ENCODE peak calls at places on chromosomes 4 and X, in six cellular contexts. S is K562, J is H1, D is HepG2, F is GM12891, T is GM12878. X is an unnamed sample.
A peak's percentile ranks its signal among the peaks of the same experiment; 100 is the strongest.

GRCh38 chrX:79156818-79157217 is 12.3 kb downstream of the GPR174 start:
- DNase-seq in J (no peak), D (no peak), S (no peak), F (no peak), T (no peak), X (no peak)

GRCh38 chr4:4960574-4960973 is 58.7 kb downstream of the CYTL1 start:
- DNase-seq in D (no peak), T (no peak), F (no peak), J (no peak), S (no peak), X (no peak)

GRCh38 chr4:150581206-150581605 is 745 bp upstream of the MAB21L2 start:
- DNase-seq in F (no peak), T (no peak), J (no peak), S (no peak), D (no peak), X (no peak)

GRCh38 chr4:55543858-55544257 is 2.9 kb downstream of the CLOCK start:
- DNase-seq in J (no peak), T (no peak), F (no peak), S (peak; percentile 43), D (no peak), X (no peak)

GRCh38 chr4:152099555-152099954 is 338.7 kb upstream of the GATB start:
- DNase-seq in F (no peak), T (no peak), J (peak; percentile 16), S (no peak), D (no peak), X (no peak)

GRCh38 chr4:182354867-182355266 is 111.7 kb downstream of the TENM3 start:
- DNase-seq in J (no peak), S (no peak), D (no peak), T (no peak), F (no peak), X (no peak)

GRCh38 chr4:91829531-91829930 is 474.2 kb upstream of the GRID2 start:
- DNase-seq in S (no peak), F (no peak), J (no peak), D (no peak), T (no peak), X (no peak)

GRCh38 chr4:169189372-169189771 is 81.4 kb downstream of the SH3RF1 start:
- DNase-seq in F (no peak), T (no peak), J (no peak), S (no peak), D (no peak), X (no peak)

GRCh38 chr4:38023347-38024202 is 63.4 kb downstream of the PTTG2 start:
- DNase-seq in F (no peak), S (no peak), D (no peak), J (no peak), T (no peak), X (no peak)

GRCh38 chr4:40335508-40335860 is 351 bp downstream of the CHRNA9 start:
- DNase-seq in D (no peak), S (no peak), J (no peak), T (no peak), F (no peak), X (no peak)

GRCh38 chrX:100685284-100685996 is 41.4 kb downstream of the SRPX2 start:
- DNase-seq in J (peak; percentile 67), F (no peak), T (peak; percentile 53), D (peak; percentile 62), S (peak; percentile 69), X (peak; percentile 24)

GRCh38 chr4:8468746-8469535 is 28.4 kb downstream of the TRMT44 start:
- DNase-seq in D (peak; percentile 16), T (peak; percentile 5), F (peak; percentile 84), S (peak; percentile 78), J (peak; percentile 92), X (peak; percentile 73)

GRCh38 chr4:65242156-65242846 is 428.0 kb downstream of the EPHA5 start:
- DNase-seq in J (no peak), D (no peak), T (no peak), S (no peak), F (no peak), X (no peak)

GRCh38 chrX:142978130-142978684 is 47.5 kb upstream of the SPANXN4 start:
- DNase-seq in D (no peak), S (no peak), F (no peak), T (peak; percentile 28), J (no peak), X (no peak)

GRCh38 chrX:117522725-117523700 is 593.6 kb downstream of the KLHL13 start:
- DNase-seq in T (no peak), D (no peak), J (no peak), F (no peak), S (no peak), X (no peak)

GRCh38 chr4:23999714-24000113 is 109.9 kb upstream of the PPARGC1A start:
- DNase-seq in J (no peak), F (no peak), T (no peak), D (no peak), S (no peak), X (no peak)

GRCh38 chrX:8868070-8868795 is 67.0 kb upstream of the FAM9A start:
- DNase-seq in T (no peak), F (no peak), J (no peak), S (no peak), D (no peak), X (no peak)

GRCh38 chr4:8688041-8688907 is 95.7 kb downstream of the CPZ start:
- DNase-seq in S (peak; percentile 79), D (no peak), F (no peak), J (peak; percentile 95), T (no peak), X (no peak)

GRCh38 chr4:78204176-78204575 is 147.1 kb downstream of the FRAS1 start:
- DNase-seq in D (no peak), T (no peak), S (no peak), F (no peak), J (no peak), X (no peak)

GRCh38 chr4:127124919-127125318 is 507.8 kb upstream of the INTU start:
- DNase-seq in J (no peak), F (no peak), D (peak; percentile 1), S (no peak), T (no peak), X (no peak)

GRCh38 chr4:108492816-108493595 is 127.4 kb upstream of the RPL34 start:
- DNase-seq in T (no peak), D (peak; percentile 16), F (no peak), J (peak; percentile 79), S (no peak), X (no peak)
- TF ChIP-seq POLR2A in T (no peak), D (no peak), F (no peak), J (no peak), S (no peak), X (no peak)

GRCh38 chrX:133190877-133191738 is 27.0 kb downstream of the TFDP3 start:
- DNase-seq in F (no peak), T (no peak), S (no peak), D (no peak), J (peak; percentile 47), X (no peak)
- TF ChIP-seq TAF1 in F (no peak), T (no peak), S (no peak), D (no peak), J (no peak), X (no peak)

GRCh38 chrX:38859602-38860001 is 58.3 kb downstream of the MID1IP1 start:
- DNase-seq in F (no peak), D (no peak), S (no peak), J (no peak), T (no peak), X (no peak)

GRCh38 chrX:38862100-38862499 is 60.8 kb downstream of the MID1IP1 start:
- DNase-seq in D (no peak), F (no peak), J (no peak), T (no peak), S (no peak), X (no peak)

GRCh38 chrX:38860106-38861013 is 59.1 kb downstream of the MID1IP1 start:
- DNase-seq in S (no peak), T (no peak), F (no peak), J (no peak), D (no peak), X (no peak)

GRCh38 chrX:38864165-38864564 is 62.9 kb downstream of the MID1IP1 start:
- DNase-seq in D (no peak), T (no peak), S (no peak), F (no peak), J (no peak), X (no peak)

GRCh38 chrX:38861489-38861888 is 60.2 kb downstream of the MID1IP1 start:
- DNase-seq in T (no peak), J (no peak), D (no peak), S (no peak), F (no peak), X (no peak)
- TF ChIP-seq POLR2AphosphoS5 in T (no peak), J (no peak), D (no peak), S (no peak), F (no peak), X (no peak)

DNA sequence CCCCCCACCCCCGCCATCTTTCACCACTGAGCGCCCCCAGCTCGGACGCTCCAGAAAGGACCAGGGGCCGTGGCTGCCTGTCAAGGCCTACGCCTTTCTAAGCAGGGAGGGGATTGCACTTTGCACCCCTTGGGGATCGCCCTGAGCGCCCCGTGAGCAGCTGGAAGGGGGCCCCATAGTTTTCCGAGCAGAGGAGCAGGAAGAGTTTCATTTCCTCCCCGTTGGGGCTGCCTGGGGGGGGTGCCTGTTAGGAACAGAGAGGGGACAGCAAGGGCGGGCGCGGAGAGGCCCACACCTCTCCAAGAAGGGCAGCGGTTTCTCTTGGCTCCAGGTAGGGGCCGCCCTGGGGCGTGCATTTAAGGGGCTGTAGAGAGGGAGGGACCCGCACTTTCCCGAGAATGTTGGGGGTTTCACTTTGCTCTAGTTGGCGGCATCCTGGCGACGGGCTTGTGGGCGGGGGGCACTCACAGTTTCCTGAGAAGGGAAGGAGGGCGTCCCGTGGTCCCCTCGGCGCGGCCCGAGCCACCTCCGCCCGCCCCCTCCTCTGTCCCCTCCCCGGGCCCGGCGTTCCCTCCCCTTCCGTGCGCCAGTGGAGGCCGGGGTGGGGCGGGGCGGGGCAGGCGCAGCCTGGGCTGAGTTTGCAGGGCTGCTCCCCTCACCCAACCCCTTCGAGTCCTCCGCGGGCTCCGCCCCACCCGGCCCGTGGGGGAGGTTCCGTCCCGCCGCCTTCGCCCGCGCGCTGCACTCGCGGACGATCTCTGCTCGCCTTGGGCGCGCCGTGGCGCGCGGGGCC is 82.3 kb upstream of the CD99 start:
- DNase-seq in D (peak; percentile 72), J (peak; percentile 84), F (peak; percentile 92), S (peak; percentile 90), T (no peak), X (peak; percentile 89)
- TF ChIP-seq POLR2A in D (peak; percentile 62), J (no peak), F (no peak), S (peak; percentile 34), T (peak; percentile 82), X (peak; percentile 66)